ENCODE peak calls at places on chromosomes 3 and 15, in seven cellular contexts. Q, R, K, J, W, G and O are unnamed samples.

GRCh38 chr3:157066335-157067071 is 93.4 kb downstream of the CCNL1 start:
- DNase-seq in Q (no peak), R (no peak), K (no peak), J (no peak), W (no peak), G (no peak), O (no peak)

GRCh38 chr15:41855121-41855941 is 16.7 kb downstream of the PLA2G4B start:
- DNase-seq in Q (no peak), R (no peak), K (no peak), J (no peak), W (no peak), G (no peak), O (no peak)

GRCh38 chr3:131544557-131544956 is 41.8 kb upstream of the MRPL3 start:
- DNase-seq in Q (no peak), R (no peak), K (no peak), J (no peak), W (no peak), G (no peak), O (no peak)

GRCh38 chr15:23497710-23498111 is 50.7 kb upstream of the GOLGA6L2 start:
- DNase-seq in Q (peak; percentile 44), R (no peak), K (no peak), J (no peak), W (no peak), G (no peak), O (no peak)

GRCh38 chr3:60178931-60179653 is 1072.2 kb downstream of the FHIT start:
- DNase-seq in Q (no peak), R (no peak), K (no peak), J (no peak), W (no peak), G (no peak), O (no peak)

GRCh38 chr3:15470261-15470660 is 42.9 kb downstream of the EAF1 start:
- DNase-seq in Q (peak; percentile 74), R (no peak), K (no peak), J (no peak), W (no peak), G (no peak), O (no peak)

GRCh38 chr3:76051145-76051544 is 265.8 kb upstream of the ZNF717 start:
- DNase-seq in Q (no peak), R (no peak), K (no peak), J (no peak), W (no peak), G (no peak), O (no peak)

GRCh38 chr15:58472821-58473581 is 41.2 kb downstream of the LIPC start:
- DNase-seq in Q (no peak), R (no peak), K (no peak), J (no peak), W (no peak), G (no peak), O (no peak)

GRCh38 chr3:119219069-119219468 is 21.6 kb downstream of the B4GALT4 start:
- DNase-seq in Q (no peak), R (no peak), K (peak; percentile 67), J (no peak), W (peak; percentile 48), G (no peak), O (no peak)

GRCh38 chr3:159378391-159378790 is 576.5 kb downstream of the MFSD1 start:
- DNase-seq in Q (no peak), R (no peak), K (no peak), J (no peak), W (no peak), G (no peak), O (no peak)

GRCh38 chr15:55921744-55922143 is 71.7 kb downstream of the NEDD4 start:
- DNase-seq in Q (no peak), R (no peak), K (no peak), J (no peak), W (no peak), G (no peak), O (no peak)

GRCh38 chr15:73601449-73602425 is 31.5 kb downstream of the NPTN start:
- DNase-seq in Q (peak; percentile 38), R (no peak), K (no peak), J (no peak), W (no peak), G (no peak), O (no peak)

GRCh38 chr3:8976540-8977182 is 13.4 kb upstream of the RAD18 start:
- DNase-seq in Q (no peak), R (no peak), K (no peak), J (no peak), W (no peak), G (no peak), O (no peak)

GRCh38 chr3:193915613-193916012 is 220.3 kb upstream of the HES1 start:
- DNase-seq in Q (no peak), R (no peak), K (no peak), J (no peak), W (no peak), G (no peak), O (no peak)

GRCh38 chr3:9102240-9102841 is 139.1 kb upstream of the RAD18 start:
- DNase-seq in Q (peak; percentile 92), R (no peak), K (no peak), J (no peak), W (no peak), G (no peak), O (no peak)

GRCh38 chr3:197231326-197231725 is 67.1 kb downstream of the DLG1 start:
- DNase-seq in Q (no peak), R (no peak), K (no peak), J (no peak), W (no peak), G (no peak), O (no peak)

GRCh38 chr15:20376872-20377271 is 164.7 kb downstream of the GOLGA6L6 start:
- DNase-seq in Q (no peak), R (no peak), K (no peak), J (no peak), W (no peak), G (no peak), O (no peak)

GRCh38 chr15:58876306-58876705 is 57.2 kb downstream of the SLTM start:
- DNase-seq in Q (no peak), R (no peak), K (no peak), J (no peak), W (no peak), G (no peak), O (no peak)

DNA sequence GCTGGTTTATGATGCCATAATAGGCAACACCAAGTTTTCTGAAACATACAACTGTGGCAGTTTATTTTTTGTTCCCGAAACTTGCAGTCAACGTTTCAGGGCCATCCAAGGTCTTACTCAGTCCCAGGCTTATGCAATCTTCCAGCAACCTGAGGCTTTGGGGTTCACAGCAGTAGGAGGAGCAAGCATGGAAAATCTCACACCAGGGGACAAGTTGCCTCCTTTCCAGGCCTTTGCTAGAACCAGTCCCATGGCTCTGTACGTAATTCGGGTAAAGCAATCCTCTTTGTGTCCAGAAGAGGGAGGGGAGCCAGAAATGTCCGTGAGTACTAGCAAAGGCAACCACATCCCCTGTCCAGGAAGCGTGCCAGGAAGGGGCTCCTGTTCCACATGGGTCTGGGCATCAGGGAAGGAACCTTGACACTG is 4.7 kb upstream of the FAM240A start:
- DNase-seq in Q (peak; percentile 85), R (no peak), K (no peak), J (no peak), W (no peak), G (no peak), O (no peak)
- TF ChIP-seq CTCF in Q (peak; percentile 61), R (no peak), K (no peak), J (peak; percentile 16), W (no peak), G (no peak), O (peak; percentile 4)

DNA sequence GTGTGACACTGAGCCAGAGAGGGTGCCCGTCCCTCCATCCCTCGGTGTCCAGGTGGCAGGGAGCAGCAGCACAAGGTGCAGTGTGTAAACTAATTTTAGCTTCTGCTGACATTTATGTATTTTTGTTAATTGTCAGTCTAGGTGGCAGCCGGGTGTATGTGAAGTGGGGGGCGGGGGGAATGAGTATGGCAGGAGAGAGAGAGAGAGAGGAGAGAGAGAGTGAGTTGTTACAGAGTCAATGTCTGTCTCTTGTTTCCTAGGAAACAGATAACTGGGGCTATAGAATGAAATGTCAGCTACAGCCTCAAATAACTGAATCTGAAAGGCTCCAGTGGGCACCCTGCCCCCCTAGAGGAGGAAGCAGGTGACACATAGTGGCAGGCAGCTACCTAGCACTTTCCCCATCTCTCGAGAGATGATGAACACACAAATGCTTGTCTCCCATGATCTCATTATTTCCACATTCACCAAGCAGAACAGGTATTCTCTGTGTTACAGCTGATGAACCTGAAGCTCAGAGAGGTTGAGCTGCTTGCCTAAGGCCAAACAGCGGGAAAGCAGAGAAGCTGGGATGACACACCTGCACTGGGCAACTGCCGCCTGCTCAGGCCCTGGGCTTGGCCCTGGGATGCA is 24.7 kb downstream of the RASGRF1 start:
- DNase-seq in Q (peak; percentile 11), R (no peak), K (no peak), J (no peak), W (no peak), G (no peak), O (no peak)
- TF ChIP-seq CTCF in Q (no peak), R (no peak), K (no peak), J (no peak), W (no peak), G (no peak), O (no peak)

GRCh38 chr3:39133093-39133490 is 20.3 kb downstream of the CSRNP1 start:
- DNase-seq in Q (no peak), R (no peak), K (no peak), J (no peak), W (no peak), G (no peak), O (no peak)
- TF ChIP-seq CTCF in Q (no peak), R (no peak), K (no peak), J (no peak), W (no peak), G (no peak), O (no peak)

GRCh38 chr3:184015381-184016019 is 2.2 kb downstream of the ABCC5 start:
- DNase-seq in Q (no peak), R (no peak), K (no peak), J (no peak), W (no peak), G (no peak), O (no peak)

GRCh38 chr3:184018424-184018973 is 815 bp upstream of the ABCC5 start:
- DNase-seq in Q (no peak), R (no peak), K (no peak), J (no peak), W (no peak), G (peak; percentile 45), O (no peak)

GRCh38 chr3:184016169-184016570 is 1.5 kb downstream of the ABCC5 start:
- DNase-seq in Q (no peak), R (no peak), K (no peak), J (no peak), W (no peak), G (no peak), O (no peak)

GRCh38 chr3:184016820-184017671 is 638 bp downstream of the ABCC5 start:
- DNase-seq in Q (peak; percentile 70), R (no peak), K (peak; percentile 86), J (no peak), W (peak; percentile 87), G (peak; percentile 77), O (no peak)

DNA sequence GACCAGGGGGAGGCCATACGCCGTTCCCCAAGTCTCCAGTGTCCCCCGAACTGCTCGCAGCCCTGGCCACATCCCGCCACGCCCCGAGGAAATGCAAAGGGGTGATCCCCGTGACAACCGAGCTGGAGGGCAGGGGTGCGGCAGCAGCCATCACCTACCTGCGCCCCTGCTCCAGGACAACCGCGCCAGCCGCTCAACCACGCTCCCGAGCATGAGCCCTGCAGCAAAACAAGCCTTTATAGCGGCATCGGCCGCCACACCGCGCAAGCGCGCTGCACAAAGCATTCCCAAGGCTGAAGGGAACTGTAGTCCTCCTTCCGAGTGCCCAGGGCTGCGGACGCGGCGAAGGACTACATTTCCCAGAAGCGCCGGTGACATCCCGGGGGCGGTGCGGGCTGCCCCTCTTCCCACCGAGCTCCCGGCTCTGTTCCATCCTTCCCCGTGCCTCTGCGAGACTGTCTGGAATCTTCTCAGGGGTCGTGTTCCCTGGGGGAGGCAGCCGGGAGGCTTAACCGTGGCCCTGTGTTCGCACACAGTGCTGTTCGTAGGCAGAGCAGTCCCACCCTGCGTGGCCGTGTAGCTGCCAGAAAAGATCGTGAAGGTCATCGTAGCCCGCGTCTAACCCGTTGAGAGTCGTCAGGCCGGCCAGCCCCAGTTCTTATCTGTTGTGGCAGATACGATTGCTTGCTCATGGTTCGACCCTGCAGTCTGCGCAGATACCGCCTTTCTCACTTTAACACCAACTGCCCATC is at the start of gene ABCC5:
- DNase-seq in Q (peak; percentile 97), R (peak; percentile 71), K (peak; percentile 96), J (peak; percentile 71), W (peak; percentile 94), G (peak; percentile 94), O (no peak)
- TF ChIP-seq CTCF in Q (no peak), R (peak; percentile 21), K (peak; percentile 33), J (no peak), W (no peak), G (peak; percentile 59), O (no peak)